ENCODE peak calls at places on chromosomes 12 and 14, in five cellular contexts. L, T, Z, I and A are unnamed samples.

GRCh38 chr12:108629824-108630476 is 3.7 kb downstream of the SELPLG start:
- DNase-seq in L (no peak), Z (peak), I (no peak), T (peak), A (peak)

GRCh38 chr12:15037091-15037723 is 64.4 kb downstream of the PDE6H start:
- DNase-seq in L (no peak), I (no peak), T (no peak), Z (no peak), A (no peak)

GRCh38 chr14:89625208-89625987 is 208.4 kb upstream of the FOXN3 start:
- DNase-seq in I (peak), L (no peak), Z (no peak), T (peak), A (peak)

GRCh38 chr12:62438098-62438692 is 28.4 kb upstream of the MON2 start:
- DNase-seq in I (no peak), L (peak), T (peak), Z (peak), A (peak)

GRCh38 chr14:70808402-70809237 is 693 bp downstream of the MAP3K9 start:
- DNase-seq in L (no peak), T (no peak), Z (peak), I (peak), A (no peak)

GRCh38 chr14:38042356-38042755 is 165.3 kb upstream of the SSTR1 start:
- DNase-seq in Z (peak), T (peak), L (peak), I (no peak), A (peak)

GRCh38 chr14:37093364-37093763 is 79.0 kb downstream of the SLC25A21 start:
- DNase-seq in I (no peak), T (no peak), Z (no peak), L (no peak), A (no peak)

GRCh38 chr14:100294213-100294962 is 11.9 kb downstream of the SLC25A29 start:
- DNase-seq in I (peak), Z (no peak), T (peak), L (peak), A (no peak)

GRCh38 chr12:27303139-27304111 is 29.2 kb upstream of the BMAL2 start:
- DNase-seq in Z (no peak), L (no peak), T (no peak), I (no peak), A (no peak)

GRCh38 chr14:74932401-74932901 is 9.4 kb upstream of the RPS6KL1 start:
- DNase-seq in Z (peak), L (no peak), T (peak), I (no peak), A (no peak)

GRCh38 chr12:13234045-13234641 is 37.6 kb downstream of the EMP1 start:
- DNase-seq in I (no peak), L (peak), Z (peak), T (peak), A (no peak)

GRCh38 chr14:24143511-24143910 is 2.1 kb upstream of the EMC9 start:
- DNase-seq in I (no peak), T (peak), L (no peak), Z (peak), A (no peak)

GRCh38 chr14:36718216-36718615 is 56.6 kb downstream of the PAX9 start:
- DNase-seq in T (no peak), I (no peak), Z (no peak), L (no peak), A (peak)

GRCh38 chr12:124130717-124131670 is 158.0 kb downstream of the ZNF664 start:
- DNase-seq in Z (no peak), L (no peak), T (no peak), I (no peak), A (no peak)

GRCh38 chr14:71933026-71933587 is 878 bp downstream of the RGS6 start:
- DNase-seq in T (peak), L (no peak), I (no peak), Z (peak), A (no peak)

GRCh38 chr12:75294338-75294737 is 35.8 kb downstream of the CAPS2 start:
- DNase-seq in Z (no peak), L (no peak), T (no peak), I (no peak), A (no peak)

GRCh38 chr12:121467638-121468403 is 67.9 kb downstream of the RNF34 start:
- DNase-seq in T (peak), Z (peak), L (peak), I (no peak), A (no peak)

GRCh38 chr14:63782683-63783389 is 55.0 kb upstream of the SGPP1 start:
- DNase-seq in I (no peak), L (no peak), T (no peak), Z (no peak), A (no peak)

GRCh38 chr12:71551529-71551928 is 111.9 kb downstream of the LGR5 start:
- DNase-seq in L (no peak), I (no peak), Z (peak), T (peak), A (peak)

GRCh38 chr12:124381454-124382207 is 86.7 kb downstream of the RFLNA start:
- DNase-seq in L (peak), T (peak), Z (peak), I (peak), A (peak)